ENCODE peak calls at places on chromosomes 12 and 14, in seven cellular contexts. R is amygdala; F is KBM-7; D is non-pigmented ciliary epithelial cell; H is CD8-positive, alpha-beta memory T cell; O is HAP-1; K is osteocyte. Q is an unnamed sample.

GRCh38 chr12:11839093-11839641 is 189.7 kb downstream of the ETV6 start:
- DNase-seq in R (no peak), F (peak), D (no peak), H (no peak), O (no peak), K (no peak), Q (no peak)

GRCh38 chr14:50038398-50039119 is 77.8 kb downstream of the VCPKMT start:
- DNase-seq in R (no peak), F (peak), D (peak), H (no peak), O (no peak), K (no peak), Q (no peak)

GRCh38 chr12:121537814-121538698 is 42.8 kb downstream of the KDM2B start:
- DNase-seq in R (no peak), F (peak), D (no peak), H (peak), O (no peak), K (no peak), Q (no peak)

GRCh38 chr12:3726455-3726854 is 26.5 kb downstream of the CRACR2A start:
- DNase-seq in R (no peak), F (no peak), D (no peak), H (no peak), O (no peak), K (no peak), Q (no peak)

GRCh38 chr12:44246481-44247105 is 410.7 kb downstream of the TMEM117 start:
- DNase-seq in R (no peak), F (no peak), D (no peak), H (no peak), O (no peak), K (no peak), Q (no peak)

GRCh38 chr12:4506870-4507269 is 31.8 kb upstream of the RAD51AP1 start:
- DNase-seq in R (no peak), F (peak), D (peak), H (no peak), O (no peak), K (no peak), Q (no peak)

GRCh38 chr12:113762155-113762848 is 203.8 kb downstream of the RBM19 start:
- DNase-seq in R (no peak), F (no peak), D (no peak), H (no peak), O (peak), K (no peak), Q (no peak)

GRCh38 chr14:99397698-99398097 is 83.0 kb downstream of the SETD3 start:
- DNase-seq in R (no peak), F (no peak), D (no peak), H (no peak), O (no peak), K (no peak), Q (no peak)

GRCh38 chr12:27333311-27334009 is 824 bp downstream of the BMAL2 start:
- DNase-seq in R (no peak), F (peak), D (no peak), H (peak), O (no peak), K (no peak), Q (no peak)

GRCh38 chr12:122862872-122863701 is 27.8 kb downstream of the HIP1R start:
- DNase-seq in R (no peak), F (no peak), D (no peak), H (no peak), O (no peak), K (no peak), Q (no peak)

GRCh38 chr14:68520637-68521556 is 272.0 kb downstream of the ZFP36L1 start:
- DNase-seq in R (no peak), F (no peak), D (no peak), H (no peak), O (no peak), K (peak), Q (no peak)

GRCh38 chr12:38961044-38961443 is 55.7 kb upstream of the CPNE8 start:
- DNase-seq in R (no peak), F (no peak), D (no peak), H (no peak), O (no peak), K (no peak), Q (no peak)

GRCh38 chr14:93027810-93028723 is 87.7 kb downstream of the ITPK1 start:
- DNase-seq in R (no peak), F (no peak), D (no peak), H (no peak), O (no peak), K (no peak), Q (no peak)

GRCh38 chr12:130044991-130045621 is 117.2 kb upstream of the FZD10 start:
- DNase-seq in R (no peak), F (no peak), D (no peak), H (no peak), O (no peak), K (no peak), Q (no peak)

GRCh38 chr14:30214456-30215090 is 286.9 kb upstream of the PRKD1 start:
- DNase-seq in R (peak), F (peak), D (no peak), H (no peak), O (peak), K (no peak), Q (peak)

GRCh38 chr12:15823360-15824128 is 34.4 kb upstream of the EPS8 start:
- DNase-seq in R (no peak), F (no peak), D (no peak), H (no peak), O (peak), K (no peak), Q (no peak)

GRCh38 chr12:28512876-28513275 is 322.6 kb downstream of the CCDC91 start:
- DNase-seq in R (no peak), F (no peak), D (no peak), H (no peak), O (no peak), K (no peak), Q (no peak)

GRCh38 chr12:79012616-79013015 is 148.0 kb downstream of the SYT1 start:
- DNase-seq in R (no peak), F (no peak), D (no peak), H (no peak), O (no peak), K (no peak), Q (no peak)

GRCh38 chr14:80974338-80975078 is 19.1 kb downstream of the TSHR start:
- DNase-seq in R (no peak), F (no peak), D (no peak), H (no peak), O (no peak), K (no peak), Q (no peak)

GRCh38 chr12:101945361-101946232 is 68.2 kb downstream of the DRAM1 start:
- DNase-seq in R (no peak), F (no peak), D (no peak), H (no peak), O (no peak), K (no peak), Q (no peak)

GRCh38 chr14:76007852-76008251 is 22.3 kb downstream of the IFT43 start:
- DNase-seq in R (no peak), F (no peak), D (no peak), H (no peak), O (no peak), K (no peak), Q (no peak)

GRCh38 chr12:82966160-82966559 is 279.5 kb downstream of the TMTC2 start:
- DNase-seq in R (no peak), F (peak), D (no peak), H (no peak), O (no peak), K (no peak), Q (no peak)

GRCh38 chr12:47527816-47528215 is 178.0 kb downstream of the RPAP3 start:
- DNase-seq in R (no peak), F (no peak), D (no peak), H (no peak), O (no peak), K (no peak), Q (no peak)

GRCh38 chr12:98469108-98469507 is 46.3 kb upstream of the TMPO start:
- DNase-seq in R (no peak), F (no peak), D (no peak), H (no peak), O (no peak), K (no peak), Q (no peak)

GRCh38 chr14:100898935-100899840 is 4.3 kb downstream of the RTL1 start:
- DNase-seq in R (no peak), F (no peak), D (no peak), H (no peak), O (no peak), K (no peak), Q (no peak)

GRCh38 chr14:76687611-76688372 is 73.5 kb upstream of the VASH1 start:
- DNase-seq in R (no peak), F (no peak), D (no peak), H (no peak), O (no peak), K (peak), Q (no peak)

GRCh38 chr12:52241205-52241842 is 8.3 kb downstream of the KRT7 start:
- DNase-seq in R (no peak), F (no peak), D (no peak), H (no peak), O (no peak), K (no peak), Q (no peak)

GRCh38 chr12:2295941-2296461 is 243.2 kb downstream of the CACNA1C start:
- DNase-seq in R (no peak), F (peak), D (no peak), H (no peak), O (no peak), K (no peak), Q (no peak)

Q was measured in hypothalamus.